ENCODE peak calls at places on chromosomes 7 and 10, in eight cellular contexts. G, A, N, C, I, U, Y and Q are unnamed samples.
A peak's percentile ranks its signal among the peaks of the same experiment; 100 is the strongest.

GRCh38 chr10:100736809-100737358 is 8.5 kb upstream of the PAX2 start:
- DNase-seq in G (no peak), A (no peak), N (peak; percentile 2), C (no peak), I (no peak), U (no peak), Y (no peak), Q (no peak)

GRCh38 chr7:97418312-97418711 is 300.8 kb downstream of the SDHAF3 start:
- DNase-seq in G (no peak), A (no peak), N (no peak), C (peak; percentile 8), I (no peak), U (no peak), Y (no peak), Q (no peak)

GRCh38 chr10:9052767-9053166 is 998.3 kb downstream of the GATA3 start:
- DNase-seq in G (no peak), A (no peak), N (no peak), C (no peak), I (no peak), U (no peak), Y (no peak), Q (no peak)

GRCh38 chr7:137940656-137941518 is 61.0 kb downstream of the CREB3L2 start:
- DNase-seq in G (peak; percentile 74), A (peak; percentile 54), N (no peak), C (no peak), I (no peak), U (no peak), Y (no peak), Q (no peak)

GRCh38 chr10:49178489-49179471 is 9.4 kb downstream of the TMEM273 start:
- DNase-seq in G (no peak), A (no peak), N (no peak), C (no peak), I (no peak), U (no peak), Y (no peak), Q (no peak)

GRCh38 chr10:132859084-132859855 is 73.3 kb upstream of the NKX6-2 start:
- DNase-seq in G (no peak), A (no peak), N (peak; percentile 39), C (no peak), I (peak; percentile 55), U (no peak), Y (no peak), Q (no peak)

GRCh38 chr10:73601486-73601921 is 10.4 kb upstream of the USP54 start:
- DNase-seq in G (no peak), A (peak; percentile 68), N (no peak), C (no peak), I (no peak), U (no peak), Y (peak; percentile 69), Q (peak; percentile 94)

GRCh38 chr10:84205049-84205852 is 10.9 kb downstream of the CDHR1 start:
- DNase-seq in G (peak; percentile 38), A (peak; percentile 36), N (peak; percentile 88), C (peak; percentile 37), I (no peak), U (no peak), Y (peak; percentile 39), Q (peak; percentile 34)

GRCh38 chr7:99340659-99341058 is 15.0 kb downstream of the ARPC1A start:
- DNase-seq in G (no peak), A (no peak), N (no peak), C (no peak), I (no peak), U (no peak), Y (no peak), Q (no peak)

GRCh38 chr10:12135631-12136030 is 6.2 kb downstream of the SEC61A2 start:
- DNase-seq in G (no peak), A (no peak), N (no peak), C (no peak), I (no peak), U (no peak), Y (no peak), Q (no peak)
- TF ChIP-seq POLR2A in G (no peak), A (no peak), N (no peak), C (no peak), I (no peak), U (no peak), Y (no peak), Q (no peak)

GRCh38 chr10:89263531-89263930 is 12.0 kb upstream of the LIPA start:
- DNase-seq in G (no peak), A (no peak), N (no peak), C (no peak), I (peak; percentile 8), U (no peak), Y (no peak), Q (no peak)
- H3K27ac ChIP-seq in G (no peak overlapping the region), A (no peak overlapping the region), N (no peak overlapping the region), C (no peak overlapping the region), I (no peak overlapping the region), U (no peak overlapping the region), Y (no peak overlapping the region), Q (no peak overlapping the region)

GRCh38 chr10:131804551-131805295 is 96.1 kb upstream of the PPP2R2D start:
- DNase-seq in G (no peak), A (peak; percentile 15), N (no peak), C (no peak), I (peak; percentile 17), U (peak; percentile 53), Y (no peak), Q (no peak)

GRCh38 chr10:131805696-131806095 is 95.1 kb upstream of the PPP2R2D start:
- DNase-seq in G (no peak), A (no peak), N (no peak), C (no peak), I (no peak), U (peak; percentile 27), Y (no peak), Q (no peak)

GRCh38 chr10:131802156-131802915 is 98.5 kb upstream of the PPP2R2D start:
- DNase-seq in G (no peak), A (no peak), N (no peak), C (no peak), I (peak; percentile 36), U (peak; percentile 48), Y (no peak), Q (no peak)

GRCh38 chr10:131803863-131804425 is 96.9 kb upstream of the PPP2R2D start:
- DNase-seq in G (no peak), A (peak; percentile 18), N (no peak), C (no peak), I (no peak), U (peak; percentile 50), Y (no peak), Q (no peak)

DNA sequence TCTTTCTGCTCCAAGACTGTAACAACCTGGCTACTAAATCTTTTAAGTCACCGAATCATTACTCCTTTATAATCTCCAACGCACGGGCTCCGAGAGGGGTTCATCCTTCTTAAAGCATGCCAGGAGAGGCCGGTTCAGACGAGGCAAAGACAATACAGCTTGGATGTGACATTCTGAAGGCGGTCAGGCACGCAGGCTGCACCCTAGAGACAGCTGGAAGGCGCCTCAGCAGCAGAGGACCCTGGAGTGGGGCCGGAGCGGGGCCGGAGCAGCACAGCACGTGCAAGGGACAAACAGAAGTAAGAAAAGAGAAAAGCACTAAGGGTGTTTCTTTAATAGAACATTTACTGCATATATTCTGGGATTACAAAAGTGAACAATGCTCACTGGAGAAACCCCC is 97.8 kb upstream of the PPP2R2D start:
- DNase-seq in G (no peak), A (peak; percentile 14), N (no peak), C (no peak), I (peak; percentile 67), U (peak; percentile 17), Y (no peak), Q (no peak)
- TF ChIP-seq POLR2AphosphoS5 in G (no peak), A (no peak), N (no peak), C (no peak), I (no peak), U (no peak), Y (no peak), Q (no peak)

DNA sequence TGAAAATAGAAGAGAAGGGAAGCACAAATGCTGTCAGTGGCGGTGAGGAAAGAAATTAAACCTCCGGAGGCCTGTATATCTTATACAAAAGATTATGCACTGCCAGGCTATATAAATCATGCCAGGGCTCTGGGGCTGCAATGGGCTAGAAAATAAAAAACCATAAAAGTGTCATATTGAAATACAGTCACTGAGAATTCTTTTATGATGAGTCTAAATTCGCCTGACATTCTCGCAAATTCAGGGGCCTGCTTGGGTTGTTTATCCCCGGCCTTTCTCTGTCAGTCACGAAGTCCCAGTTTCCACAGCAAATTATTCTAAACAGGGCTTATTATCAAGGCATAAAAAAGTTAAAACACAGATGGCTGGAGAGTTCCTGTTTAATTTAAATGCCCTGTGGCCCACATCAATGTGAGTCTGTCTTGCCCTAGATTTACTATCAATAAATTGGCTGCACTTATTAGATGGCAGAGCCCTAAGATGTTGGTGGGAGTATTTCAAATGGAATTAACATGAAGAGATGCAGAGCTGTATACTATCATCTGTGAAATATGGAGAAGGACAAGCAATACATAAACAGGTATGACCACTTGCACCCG is 193.9 kb downstream of the SNX10 start:
- DNase-seq in G (no peak), A (no peak), N (no peak), C (no peak), I (no peak), U (no peak), Y (peak; percentile 86), Q (no peak)
- TF ChIP-seq POLR2A in G (no peak), A (no peak), N (no peak), C (no peak), I (no peak), U (no peak), Y (no peak), Q (no peak)